ENCODE peak calls at places on chromosomes 16 and 17, in six cellular contexts. E, B, S, W, C and G are unnamed samples.

GRCh38 chr17:41724476-41725030 is 9.9 kb downstream of the HAP1 start:
- DNase-seq in E (no peak), B (no peak), S (no peak), W (no peak), C (no peak), G (no peak)

GRCh38 chr16:69799601-69800000 is 37.5 kb downstream of the WWP2 start:
- DNase-seq in E (no peak), B (no peak), S (no peak), W (no peak), C (no peak), G (no peak)

GRCh38 chr17:34246436-34246835 is 8.6 kb upstream of the CCL2 start:
- DNase-seq in E (no peak), B (no peak), S (no peak), W (no peak), C (no peak), G (no peak)

GRCh38 chr16:63363738-63364137 is 1327.5 kb upstream of the CDH8 start:
- DNase-seq in E (no peak), B (no peak), S (no peak), W (no peak), C (no peak), G (no peak)

GRCh38 chr17:21379080-21379711 is 3.0 kb downstream of the KCNJ12 start:
- DNase-seq in E (no peak), B (no peak), S (peak; percentile 84), W (no peak), C (no peak), G (no peak)

GRCh38 chr16:57538235-57538711 is 1.9 kb upstream of the CCDC102A start:
- DNase-seq in E (peak; percentile 57), B (no peak), S (no peak), W (no peak), C (no peak), G (no peak)

GRCh38 chr16:50696575-50697420 is 3.4 kb downstream of the NOD2 start:
- DNase-seq in E (peak; percentile 93), B (peak; percentile 46), S (peak; percentile 91), W (peak; percentile 81), C (peak; percentile 62), G (no peak)

GRCh38 chr17:76273923-76274558 is 8.9 kb downstream of the UBALD2 start:
- DNase-seq in E (peak; percentile 80), B (no peak), S (no peak), W (no peak), C (no peak), G (no peak)

GRCh38 chr16:85637808-85638186 is 24.7 kb downstream of the GSE1 start:
- DNase-seq in E (no peak), B (no peak), S (no peak), W (no peak), C (no peak), G (no peak)

GRCh38 chr17:61139219-61139618 is 260.4 kb upstream of the TBX2 start:
- DNase-seq in E (peak; percentile 86), B (no peak), S (peak; percentile 45), W (no peak), C (no peak), G (peak; percentile 36)

DNA sequence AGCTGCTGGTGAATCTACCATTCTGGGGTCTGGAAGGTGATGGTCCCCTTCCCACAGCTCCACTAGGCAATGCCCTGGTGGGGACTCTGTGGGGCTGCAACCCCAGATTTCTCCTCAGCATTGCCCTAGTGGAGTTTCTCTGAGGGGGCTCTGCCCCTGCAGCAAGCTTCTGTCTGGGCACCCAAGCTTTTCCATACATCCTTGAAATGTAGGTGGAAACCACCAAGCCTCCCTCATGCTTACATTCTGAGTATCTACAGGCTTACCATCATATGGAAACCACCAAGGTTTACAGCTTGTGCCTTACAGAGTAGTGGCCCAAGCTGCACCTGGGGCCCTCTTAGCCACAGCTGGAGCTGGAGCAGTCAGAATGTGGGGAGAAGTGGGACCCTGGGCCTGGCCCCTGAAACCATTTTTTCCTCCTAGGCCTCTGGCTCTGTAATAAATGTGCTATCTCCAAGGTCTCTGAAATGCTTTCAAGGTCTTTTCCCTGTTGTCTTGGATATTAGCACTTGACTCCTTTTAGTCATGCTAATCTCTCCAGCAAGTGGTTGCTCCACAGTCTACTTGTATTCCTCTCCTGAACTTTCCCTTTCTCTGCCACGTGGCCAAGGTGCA is 19.6 kb upstream of the DLX3 start:
- DNase-seq in E (no peak), B (no peak), S (no peak), W (no peak), C (no peak), G (no peak)
- TF ChIP-seq POLR2A in E (no peak), B (no peak), S (no peak), W (no peak), C (no peak), G (no peak)

GRCh38 chr17:81391964-81392908 is 3.0 kb upstream of the BAHCC1 start:
- DNase-seq in E (no peak), B (no peak), S (peak; percentile 46), W (no peak), C (no peak), G (no peak)
- TF ChIP-seq POLR2AphosphoS5 in E (peak; percentile 82), B (peak; percentile 30), S (peak; percentile 64), W (no peak), C (no peak), G (no peak)

DNA sequence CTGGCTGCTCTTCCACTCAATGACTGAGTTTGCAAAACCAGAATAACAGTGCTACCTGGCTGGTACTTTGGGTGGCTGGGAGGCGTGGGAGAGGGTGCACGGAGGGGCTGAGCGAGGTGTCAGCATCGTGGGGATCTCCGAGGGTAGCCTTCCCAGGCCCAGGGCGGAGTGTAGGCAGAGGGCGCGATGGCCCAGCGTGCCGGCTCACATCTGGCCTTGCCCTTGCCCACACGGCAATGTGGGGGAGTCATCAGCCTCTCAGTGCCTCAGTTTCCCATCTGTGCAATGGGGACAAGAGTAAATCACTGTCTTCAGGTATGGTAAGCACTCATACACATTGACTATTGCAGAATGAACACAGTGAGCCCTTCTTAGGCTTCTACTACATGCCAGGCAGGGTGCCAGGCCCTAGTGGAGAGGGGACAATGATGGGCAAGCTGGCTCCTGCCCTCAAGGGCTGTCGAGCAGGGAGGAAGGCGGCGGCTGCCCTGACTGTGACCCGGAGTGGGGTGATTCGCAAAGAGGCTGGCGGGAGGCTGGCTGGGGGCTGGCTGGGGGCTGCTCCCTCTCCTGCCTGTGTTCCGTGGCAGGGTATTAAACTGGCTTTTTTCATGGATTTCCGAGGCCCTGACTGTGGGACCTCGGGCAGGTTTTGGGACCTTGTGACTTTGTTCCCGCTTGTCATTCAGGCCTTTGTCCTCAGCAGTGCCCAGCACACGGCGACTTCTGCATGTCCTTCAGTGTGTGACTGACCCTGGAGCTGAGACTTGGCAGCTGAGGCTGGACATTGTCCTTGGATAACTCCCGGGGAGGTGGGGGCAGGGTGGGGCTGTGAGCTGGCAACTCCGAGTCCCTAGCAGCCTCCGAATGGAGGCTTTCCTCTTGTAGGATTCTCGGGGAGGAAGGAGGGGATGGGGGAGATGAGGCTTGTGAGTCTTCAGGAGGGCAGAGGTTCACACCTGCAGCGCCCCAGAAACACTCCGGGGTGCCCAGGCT is 243.1 kb downstream of the SEC14L1 start:
- DNase-seq in E (no peak), B (peak; percentile 46), S (no peak), W (no peak), C (no peak), G (no peak)
- TF ChIP-seq POLR2A in E (no peak), B (no peak), S (no peak), W (no peak), C (no peak), G (no peak)

GRCh38 chr16:55436587-55436986 is 42.4 kb upstream of the MMP2 start:
- DNase-seq in E (no peak), B (no peak), S (no peak), W (no peak), C (no peak), G (no peak)

GRCh38 chr16:55437627-55438026 is 41.4 kb upstream of the MMP2 start:
- DNase-seq in E (no peak), B (no peak), S (no peak), W (no peak), C (no peak), G (no peak)

GRCh38 chr16:55433535-55433934 is 45.5 kb upstream of the MMP2 start:
- DNase-seq in E (no peak), B (no peak), S (no peak), W (no peak), C (no peak), G (no peak)

GRCh38 chr16:55434000-55434399 is 45.0 kb upstream of the MMP2 start:
- DNase-seq in E (no peak), B (no peak), S (no peak), W (no peak), C (no peak), G (no peak)

GRCh38 chr16:55435387-55435786 is 43.6 kb upstream of the MMP2 start:
- DNase-seq in E (no peak), B (no peak), S (no peak), W (no peak), C (peak; percentile 20), G (no peak)
- TF ChIP-seq POLR2AphosphoS5 in E (no peak), B (no peak), S (no peak), W (no peak), C (peak; percentile 65), G (no peak)